ENCODE peak calls at places on chromosomes 3 and 15, in five cellular contexts. Z, I, E, W and A are unnamed samples.

GRCh38 chr3:72739521-72740466 is 108.5 kb downstream of the SHQ1 start:
- DNase-seq in Z (no peak), I (no peak), E (peak), W (no peak), A (no peak)

GRCh38 chr15:64146041-64146440 is 5.5 kb upstream of the SNX22 start:
- DNase-seq in Z (no peak), I (no peak), E (no peak), W (no peak), A (no peak)

GRCh38 chr3:72340056-72340455 is 508.2 kb downstream of the SHQ1 start:
- DNase-seq in Z (no peak), I (no peak), E (no peak), W (no peak), A (no peak)

GRCh38 chr3:181561605-181562031 is 150.1 kb upstream of the SOX2 start:
- DNase-seq in Z (no peak), I (no peak), E (no peak), W (no peak), A (no peak)

GRCh38 chr3:156449712-156450574 is 105.0 kb downstream of the SSR3 start:
- DNase-seq in Z (no peak), I (peak), E (no peak), W (no peak), A (peak)

GRCh38 chr15:42694398-42694797 is 42.5 kb downstream of the CDAN1 start:
- DNase-seq in Z (no peak), I (no peak), E (no peak), W (no peak), A (no peak)

GRCh38 chr3:14057701-14058100 is 67.0 kb downstream of the CHCHD4 start:
- DNase-seq in Z (no peak), I (peak), E (peak), W (no peak), A (peak)

GRCh38 chr15:70687432-70687831 is 75.9 kb downstream of the UACA start:
- DNase-seq in Z (no peak), I (no peak), E (no peak), W (no peak), A (no peak)

GRCh38 chr3:183477801-183478456 is 49.5 kb upstream of the MCF2L2 start:
- DNase-seq in Z (no peak), I (peak), E (no peak), W (no peak), A (peak)

GRCh38 chr3:17089314-17089700 is 204.6 kb downstream of the PLCL2 start:
- DNase-seq in Z (no peak), I (no peak), E (no peak), W (no peak), A (no peak)

GRCh38 chr3:51684971-51685751 is 14.1 kb downstream of the TEX264 start:
- DNase-seq in Z (no peak), I (no peak), E (no peak), W (no peak), A (no peak)

GRCh38 chr3:14804835-14805780 is 13.7 kb upstream of the FGD5 start:
- DNase-seq in Z (no peak), I (no peak), E (no peak), W (no peak), A (peak)

GRCh38 chr15:69976366-69976994 is 121.2 kb downstream of the TLE3 start:
- DNase-seq in Z (no peak), I (peak), E (peak), W (peak), A (peak)

GRCh38 chr3:161691677-161692076 is 195.1 kb downstream of the OTOL1 start:
- DNase-seq in Z (no peak), I (no peak), E (no peak), W (no peak), A (no peak)

GRCh38 chr3:196569003-196569516 is 600 bp downstream of the FBXO45 start:
- DNase-seq in Z (no peak), I (peak), E (peak), W (peak), A (peak)

DNA sequence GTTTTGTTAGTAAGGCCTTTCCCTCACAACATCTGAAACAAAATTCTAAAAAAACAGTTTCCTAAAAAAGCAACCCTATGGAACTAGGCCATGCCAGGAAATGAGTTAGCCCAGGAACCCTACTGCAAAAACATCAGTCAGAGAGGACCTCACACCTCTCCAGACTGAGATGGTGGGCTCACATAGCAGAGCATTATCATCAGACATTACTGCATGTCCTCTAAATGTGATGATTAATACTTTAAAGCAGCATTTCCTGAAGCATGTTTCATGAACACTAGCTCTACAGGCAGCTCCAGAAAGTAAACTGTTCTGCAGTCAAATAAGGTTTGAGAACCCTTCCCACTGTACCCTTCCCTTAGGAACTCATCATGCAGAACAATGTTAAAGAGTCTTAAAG is 232.3 kb upstream of the MRPL3 start:
- DNase-seq in Z (no peak), I (peak), E (no peak), W (no peak), A (peak)
- H3K4me3 ChIP-seq in Z (no peak), I (no peak), E (no peak), W (no peak), A (no peak)

GRCh38 chr15:40469776-40470390 is 901 bp upstream of the CHST14 start:
- DNase-seq in Z (no peak), I (no peak), E (no peak), W (no peak), A (no peak)

GRCh38 chr15:40472171-40472727 is 1.5 kb downstream of the CHST14 start:
- DNase-seq in Z (no peak), I (no peak), E (no peak), W (no peak), A (no peak)

GRCh38 chr15:40470423-40471104 is at the start of gene CHST14:
- DNase-seq in Z (no peak), I (no peak), E (peak), W (peak), A (no peak)

GRCh38 chr15:40471105-40471777 is 457 bp downstream of the CHST14 start:
- DNase-seq in Z (no peak), I (no peak), E (peak), W (no peak), A (no peak)

GRCh38 chr15:40471778-40472130 is 970 bp downstream of the CHST14 start:
- DNase-seq in Z (no peak), I (no peak), E (peak), W (no peak), A (peak)
- TF ChIP-seq CTCF in Z (no peak), I (peak), E (no peak), W (no peak), A (no peak)

GRCh38 chr3:128075516-128076464 is 23.6 kb downstream of the SEC61A1 start:
- DNase-seq in Z (no peak), I (peak), E (peak), W (peak), A (peak)

GRCh38 chr3:128076465-128076782 is 24.2 kb downstream of the SEC61A1 start:
- DNase-seq in Z (no peak), I (no peak), E (no peak), W (no peak), A (no peak)

GRCh38 chr3:128073807-128074206 is 21.6 kb downstream of the SEC61A1 start:
- DNase-seq in Z (no peak), I (peak), E (no peak), W (no peak), A (peak)

GRCh38 chr3:128073185-128073725 is 21.0 kb downstream of the SEC61A1 start:
- DNase-seq in Z (no peak), I (no peak), E (no peak), W (no peak), A (no peak)

GRCh38 chr3:128074851-128075515 is 22.7 kb downstream of the SEC61A1 start:
- DNase-seq in Z (no peak), I (peak), E (no peak), W (no peak), A (peak)
- H3K4me3 ChIP-seq in Z (peak), I (peak), E (peak), W (no peak), A (peak)

DNA sequence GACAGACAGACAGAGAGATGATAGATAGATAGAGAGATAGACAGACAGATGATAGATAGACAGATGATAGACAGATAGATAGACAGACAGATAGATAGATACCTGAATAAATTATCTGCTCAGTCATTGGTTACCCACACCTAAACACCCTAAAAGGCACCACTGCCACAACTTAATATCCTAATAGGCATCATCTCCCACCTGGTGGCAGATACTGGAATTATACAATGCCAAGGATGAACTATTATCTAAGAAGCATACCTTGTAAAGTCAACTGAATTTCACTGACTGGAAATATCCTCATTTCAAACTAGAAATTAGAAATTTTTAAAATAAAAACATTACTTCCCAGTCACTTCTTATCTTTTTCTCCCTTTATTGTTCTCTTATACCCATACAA is 19.4 kb upstream of the ATP8B4 start:
- DNase-seq in Z (no peak), I (no peak), E (no peak), W (no peak), A (peak)
- TF ChIP-seq CTCF in Z (no peak), I (peak), E (no peak), W (no peak), A (peak)

DNA sequence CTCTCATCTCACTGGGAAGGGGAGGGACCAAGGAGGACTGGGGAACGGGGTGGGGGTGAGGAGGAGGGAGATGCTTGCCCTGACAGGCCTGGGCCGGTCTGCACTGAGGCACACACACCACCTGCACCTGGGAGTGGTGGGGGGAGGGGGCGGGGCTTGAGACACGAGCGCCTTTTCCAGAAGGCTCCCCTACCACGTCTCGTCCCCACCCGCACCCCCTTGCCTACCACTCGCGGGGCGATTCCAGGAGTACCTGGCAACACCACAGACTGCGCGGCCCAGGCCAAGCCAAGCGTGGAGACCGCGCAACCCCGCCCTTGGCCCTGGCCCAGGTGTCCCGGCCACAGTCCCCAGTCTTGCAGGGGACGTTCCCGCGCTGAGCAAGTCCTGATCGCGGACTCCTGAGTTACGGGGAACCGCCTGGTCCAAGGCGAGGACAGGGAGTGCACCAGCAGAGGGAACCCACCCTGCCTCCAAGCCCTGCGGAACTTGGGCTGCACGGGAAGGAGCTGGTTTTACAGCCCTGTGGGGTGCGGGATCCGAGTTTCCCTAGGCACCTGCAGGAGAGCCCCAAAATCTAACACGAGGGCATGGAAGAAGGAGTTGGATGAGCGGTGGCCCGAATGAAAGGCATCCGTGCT is 68.1 kb upstream of the SH3GL3 start:
- DNase-seq in Z (no peak), I (peak), E (no peak), W (no peak), A (peak)
- H3K4me3 ChIP-seq in Z (peak), I (peak), E (no peak), W (no peak), A (peak)

GRCh38 chr3:53675942-53676341 is 170.3 kb downstream of the CHDH start:
- DNase-seq in Z (no peak), I (no peak), E (no peak), W (no peak), A (no peak)

GRCh38 chr3:53674582-53674981 is 171.6 kb downstream of the CHDH start:
- DNase-seq in Z (no peak), I (no peak), E (no peak), W (no peak), A (no peak)

GRCh38 chr3:53675022-53675697 is 171.1 kb downstream of the CHDH start:
- DNase-seq in Z (no peak), I (no peak), E (no peak), W (no peak), A (no peak)

GRCh38 chr3:53680026-53680425 is 166.2 kb downstream of the CHDH start:
- DNase-seq in Z (no peak), I (no peak), E (no peak), W (no peak), A (no peak)

GRCh38 chr3:53677406-53677805 is 168.8 kb downstream of the CHDH start:
- DNase-seq in Z (no peak), I (no peak), E (no peak), W (no peak), A (no peak)
- TF ChIP-seq CTCF in Z (no peak), I (peak), E (no peak), W (no peak), A (peak)

GRCh38 chr3:55009372-55009771 is 81.5 kb upstream of the LRTM1 start:
- DNase-seq in Z (no peak), I (no peak), E (no peak), W (no peak), A (no peak)
- H3K4me3 ChIP-seq in Z (no peak), I (no peak), E (no peak), W (no peak), A (no peak)

DNA sequence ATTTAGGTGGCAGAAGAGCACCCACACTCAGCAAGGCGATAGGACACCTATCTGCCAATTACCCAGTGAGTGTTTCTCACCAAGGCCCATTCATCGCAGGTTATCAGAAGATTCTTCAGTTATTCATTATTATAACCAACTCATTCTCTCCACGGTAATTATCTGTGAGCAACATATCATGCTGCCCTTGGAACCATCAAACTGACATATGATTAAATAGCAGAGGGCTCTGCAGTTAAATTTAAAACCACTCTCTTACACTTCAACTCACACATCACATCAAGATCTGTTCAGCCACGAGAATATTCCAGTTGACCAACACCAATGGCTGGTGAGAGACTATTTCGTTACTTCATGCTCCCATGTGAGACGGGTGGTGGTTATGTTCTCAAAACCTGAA is 489.3 kb downstream of the ERC2 start:
- DNase-seq in Z (no peak), I (no peak), E (no peak), W (no peak), A (no peak)
- TF ChIP-seq CTCF in Z (no peak), I (no peak), E (no peak), W (no peak), A (no peak)

DNA sequence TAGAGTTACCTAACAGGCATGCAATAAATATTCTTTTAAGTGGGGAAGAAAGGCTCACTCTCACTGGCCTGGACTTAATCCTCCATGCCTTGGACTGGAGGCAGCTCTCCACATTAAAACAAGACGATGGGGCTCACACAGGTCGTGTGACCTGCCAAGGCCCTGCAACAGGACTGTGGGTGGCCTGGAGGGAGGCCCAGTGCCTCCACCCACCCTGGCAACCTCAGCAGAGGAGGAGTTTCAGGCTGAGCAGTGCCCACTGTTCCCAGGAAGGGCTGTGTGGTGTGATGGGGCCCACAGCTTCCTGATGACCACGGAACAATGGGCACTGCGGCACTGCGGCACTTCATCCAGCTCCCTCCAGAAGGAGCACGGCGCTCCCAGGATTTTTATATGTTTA is 5.5 kb downstream of the UROC1 start:
- DNase-seq in Z (no peak), I (no peak), E (no peak), W (no peak), A (no peak)
- H3K4me3 ChIP-seq in Z (no peak), I (no peak), E (no peak), W (no peak), A (no peak)

DNA sequence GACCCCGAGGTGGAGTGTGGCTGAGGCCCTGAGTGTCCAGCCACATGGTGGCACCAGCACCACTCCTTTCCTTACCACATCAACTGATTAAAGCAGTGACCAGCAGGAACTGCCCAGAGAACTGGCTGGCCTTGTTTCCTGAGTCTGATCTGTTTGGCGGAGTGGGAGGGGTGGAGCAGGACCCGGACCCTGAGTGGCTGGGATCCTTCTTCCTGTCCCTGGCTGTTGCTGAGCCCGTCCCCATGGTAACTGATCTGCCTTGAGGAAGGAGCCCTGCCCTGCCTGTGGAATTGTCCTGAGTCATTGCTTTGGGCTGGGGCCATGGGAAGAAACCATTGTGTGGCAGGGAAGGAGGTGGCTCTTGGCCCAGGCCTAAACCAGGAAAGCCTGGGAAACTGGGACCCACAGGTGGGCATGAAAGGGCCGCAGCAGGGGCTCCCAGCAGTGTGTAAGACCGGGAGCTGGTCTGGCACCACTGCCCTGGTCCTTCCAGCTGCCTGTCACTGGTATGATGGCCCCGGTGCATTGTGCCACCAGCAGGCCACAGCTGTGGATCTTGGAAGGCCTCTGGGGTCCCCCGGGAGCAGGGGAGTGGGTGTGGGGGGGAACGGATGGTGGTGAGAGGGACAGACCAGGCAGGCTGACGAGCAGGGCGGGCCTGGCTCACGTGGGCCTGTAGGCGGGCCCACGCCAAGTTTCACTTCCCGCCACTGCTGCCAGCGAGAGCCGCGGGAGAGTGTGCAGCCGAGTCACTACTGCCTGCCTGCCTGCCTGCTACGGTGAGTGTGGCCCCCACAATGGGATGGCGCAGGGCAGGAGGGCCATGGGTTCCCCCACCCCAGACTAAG is 19.2 kb downstream of the ATRIP start:
- DNase-seq in Z (peak), I (peak), E (peak), W (peak), A (peak)
- TF ChIP-seq CTCF in Z (peak), I (peak), E (peak), W (no peak), A (peak)